ENCODE peak calls at places on chromosomes 3 and 15, in four cellular contexts. D, M, C and W are unnamed samples.

GRCh38 chr3:153029350-153029749 is 132.7 kb upstream of the RAP2B start:
- DNase-seq in M (no peak), D (no peak), C (no peak), W (no peak)

GRCh38 chr3:187130346-187131066 is 8.8 kb downstream of the RPL39L start:
- DNase-seq in D (no peak), C (no peak), M (peak), W (no peak)

GRCh38 chr15:79007066-79007465 is 62.2 kb upstream of the CTSH start:
- DNase-seq in M (peak), D (no peak), C (peak), W (no peak)

GRCh38 chr3:191141728-191142127 is 57.3 kb upstream of the OSTN start:
- DNase-seq in D (no peak), M (no peak), C (no peak), W (no peak)

GRCh38 chr15:31476866-31477265 is 150.2 kb downstream of the KLF13 start:
- DNase-seq in C (no peak), D (no peak), M (no peak), W (no peak)

GRCh38 chr15:59917504-59918157 is 86.5 kb upstream of the FOXB1 start:
- DNase-seq in M (peak), D (peak), C (peak), W (no peak)

GRCh38 chr3:17775073-17775472 is 32.6 kb upstream of the TBC1D5 start:
- DNase-seq in D (no peak), M (no peak), C (no peak), W (no peak)

GRCh38 chr15:68503791-68504720 is 72.1 kb upstream of the ITGA11 start:
- DNase-seq in C (no peak), M (no peak), D (no peak), W (no peak)

GRCh38 chr3:140844072-140844471 is 97.6 kb upstream of the SLC25A36 start:
- DNase-seq in C (no peak), M (no peak), D (no peak), W (no peak)

GRCh38 chr3:55859305-55859704 is 372.2 kb upstream of the WNT5A start:
- DNase-seq in C (no peak), D (no peak), M (no peak), W (no peak)